ENCODE peak calls at places on chromosomes 13 and 19, in five cellular contexts. P is tibial nerve; E is endodermal cell; S is CD8-positive, alpha-beta T cell; N is keratinocyte. K is an unnamed sample.
A peak's percentile ranks its signal among the peaks of the same experiment; 100 is the strongest.

GRCh38 chr19:6811906-6812305 is 39.4 kb downstream of the VAV1 start:
- DNase-seq in P (no peak), E (peak; percentile 59), S (no peak), N (no peak), K (no peak)

GRCh38 chr19:2616741-2617392 is 85.6 kb downstream of the GNG7 start:
- DNase-seq in P (peak; percentile 60), E (no peak), S (no peak), N (no peak), K (no peak)

GRCh38 chr19:3369337-3370213 is 3.2 kb downstream of the NFIC start:
- DNase-seq in P (no peak), E (peak; percentile 73), S (no peak), N (no peak), K (no peak)

GRCh38 chr13:26485786-26486185 is 71.7 kb upstream of the WASF3 start:
- DNase-seq in P (no peak), E (peak; percentile 69), S (no peak), N (no peak), K (no peak)

GRCh38 chr13:113058988-113059850 is 46.4 kb upstream of the F7 start:
- DNase-seq in P (no peak), E (no peak), S (no peak), N (no peak), K (peak; percentile 38)

GRCh38 chr19:42270346-42271044 is 1.4 kb downstream of the CIC start:
- DNase-seq in P (no peak), E (no peak), S (peak; percentile 71), N (peak; percentile 83), K (peak; percentile 89)

GRCh38 chr13:37090912-37091311 is 14.6 kb downstream of the CSNK1A1L start:
- DNase-seq in P (no peak), E (no peak), S (no peak), N (no peak), K (no peak)

GRCh38 chr13:30713133-30713532 is 22.2 kb upstream of the ALOX5AP start:
- DNase-seq in P (no peak), E (peak; percentile 6), S (no peak), N (no peak), K (no peak)

GRCh38 chr19:30441011-30441410 is 68.8 kb downstream of the ZNF536 start:
- DNase-seq in P (no peak), E (no peak), S (no peak), N (no peak), K (no peak)

GRCh38 chr13:94703721-94704314 is 8.5 kb downstream of the SOX21 start:
- DNase-seq in P (no peak), E (no peak), S (no peak), N (no peak), K (no peak)

GRCh38 chr13:50392977-50393376 is 377.7 kb downstream of the KCNRG start:
- DNase-seq in P (no peak), E (no peak), S (no peak), N (no peak), K (no peak)

GRCh38 chr19:39341122-39341719 is 1.0 kb upstream of the SAMD4B start:
- DNase-seq in P (no peak), E (peak; percentile 80), S (no peak), N (no peak), K (no peak)

GRCh38 chr13:50909605-50910482 is at the start of gene RNASEH2B:
- DNase-seq in P (peak; percentile 41), E (peak; percentile 89), S (peak; percentile 82), N (no peak), K (no peak)

GRCh38 chr19:2777952-2778683 is 5.0 kb downstream of the SGTA start:
- DNase-seq in P (no peak), E (no peak), S (no peak), N (no peak), K (no peak)

GRCh38 chr19:55119053-55119452 is 1.6 kb upstream of the PPP1R12C start:
- DNase-seq in P (no peak), E (no peak), S (no peak), N (no peak), K (no peak)

GRCh38 chr19:58380736-58381459 is at the start of gene ZNF837:
- DNase-seq in P (peak; percentile 96), E (peak; percentile 99), S (peak; percentile 97), N (peak; percentile 99), K (peak; percentile 100)

GRCh38 chr19:40775632-40776022 is 306 bp downstream of the MIA start:
- DNase-seq in P (no peak), E (no peak), S (no peak), N (no peak), K (no peak)

GRCh38 chr19:40776966-40777794 is 867 bp upstream of the RAB4B start:
- DNase-seq in P (peak; percentile 98), E (peak; percentile 96), S (peak; percentile 92), N (peak; percentile 46), K (no peak)

GRCh38 chr19:40777795-40778044 is 327 bp upstream of the RAB4B start:
- DNase-seq in P (no peak), E (no peak), S (no peak), N (no peak), K (no peak)

GRCh38 chr19:40774916-40775631 is at the start of gene MIA:
- DNase-seq in P (no peak), E (no peak), S (no peak), N (no peak), K (no peak)

DNA sequence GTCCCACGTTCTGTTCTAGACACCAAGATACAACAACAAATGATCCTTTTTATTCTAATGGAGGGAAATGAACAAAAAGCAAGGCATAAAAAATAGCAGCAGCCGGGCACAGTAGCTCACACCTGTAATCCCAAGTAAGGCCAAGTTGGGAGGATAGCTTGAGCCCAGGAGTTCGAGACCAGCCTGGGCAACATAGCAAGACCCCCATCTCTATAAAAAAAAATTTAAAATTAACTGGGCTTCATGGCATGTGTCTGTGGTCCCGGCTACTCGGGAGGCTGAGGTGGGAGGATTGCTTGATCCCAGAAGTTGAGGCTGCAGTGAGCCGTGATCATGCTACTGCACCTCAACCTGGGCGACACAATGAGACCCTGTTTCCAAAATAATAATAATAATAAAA is 1.0 kb downstream of the MIA start:
- DNase-seq in P (no peak), E (no peak), S (no peak), N (no peak), K (no peak)
- H3K27ac ChIP-seq in P (peak overlapping the region; percentile 60), E (no peak overlapping the region), S (no peak overlapping the region), N (no peak overlapping the region), K (peak overlapping the region; percentile 88)

GRCh38 chr19:44753932-44754742 is 5.6 kb downstream of the BCL3 start:
- DNase-seq in P (peak; percentile 89), E (peak; percentile 87), S (peak; percentile 67), N (no peak), K (peak; percentile 95)

GRCh38 chr19:44753619-44753931 is 5.1 kb downstream of the BCL3 start:
- DNase-seq in P (no peak), E (no peak), S (no peak), N (no peak), K (no peak)

GRCh38 chr19:44754743-44755066 is 6.2 kb downstream of the BCL3 start:
- DNase-seq in P (no peak), E (no peak), S (no peak), N (no peak), K (no peak)

GRCh38 chr19:44752123-44752815 is 3.8 kb downstream of the BCL3 start:
- DNase-seq in P (no peak), E (no peak), S (no peak), N (no peak), K (no peak)

DNA sequence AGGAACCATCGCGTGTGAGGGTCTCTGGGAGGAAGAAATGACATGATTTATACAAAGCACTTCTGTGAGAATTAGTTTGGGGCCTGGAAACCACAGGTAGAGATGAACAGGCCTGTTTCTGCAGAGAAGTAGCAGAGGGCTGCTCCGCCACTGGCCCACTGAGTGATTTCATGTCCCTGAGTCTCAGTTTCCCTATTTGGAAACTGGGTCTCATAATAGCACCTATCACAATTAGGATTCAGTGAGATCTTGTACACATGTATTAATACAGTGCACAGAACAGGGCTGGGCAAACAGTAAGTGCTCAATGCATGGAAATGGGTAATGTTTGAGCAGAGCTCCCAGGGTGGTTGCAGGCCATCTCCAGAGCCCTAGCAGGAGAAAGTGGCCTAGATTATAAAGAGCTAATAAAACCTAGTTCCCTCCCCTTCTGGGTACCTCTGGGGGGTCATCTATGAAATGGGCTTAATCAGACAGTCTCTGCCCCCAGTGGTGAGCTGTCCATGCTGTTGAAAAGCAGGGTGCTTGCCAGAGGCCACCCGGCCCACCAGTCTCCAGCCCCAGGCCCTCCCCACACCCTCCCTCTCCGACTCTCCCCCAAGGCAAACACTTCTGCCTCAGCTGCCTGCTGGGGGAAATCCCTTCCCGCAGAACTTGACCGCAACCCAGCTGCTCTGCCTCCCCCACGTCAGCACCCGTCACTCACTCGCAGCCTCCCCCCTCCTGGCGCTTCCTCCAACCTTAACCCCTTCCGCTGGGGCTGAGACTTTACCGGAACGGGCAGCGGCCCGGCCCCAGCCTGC is 4.5 kb downstream of the BCL3 start:
- DNase-seq in P (peak; percentile 80), E (peak; percentile 89), S (peak; percentile 93), N (no peak), K (peak; percentile 97)
- H3K4me1 ChIP-seq in P (peaks cover 77% of the 10 kb centered on the region), E (peaks cover 4% of the 10 kb centered on the region), S (peaks cover 64% of the 10 kb centered on the region), N (peaks cover 37% of the 10 kb centered on the region), K (peaks cover 16% of the 10 kb centered on the region)

GRCh38 chr19:33982706-33983105 is 186.0 kb downstream of the KCTD15 start:
- DNase-seq in P (no peak), E (no peak), S (no peak), N (no peak), K (no peak)
- TF ChIP-seq CTCF in P (no peak), E (peak; percentile 46), S (no peak), N (no peak), K (peak; percentile 11)

DNA sequence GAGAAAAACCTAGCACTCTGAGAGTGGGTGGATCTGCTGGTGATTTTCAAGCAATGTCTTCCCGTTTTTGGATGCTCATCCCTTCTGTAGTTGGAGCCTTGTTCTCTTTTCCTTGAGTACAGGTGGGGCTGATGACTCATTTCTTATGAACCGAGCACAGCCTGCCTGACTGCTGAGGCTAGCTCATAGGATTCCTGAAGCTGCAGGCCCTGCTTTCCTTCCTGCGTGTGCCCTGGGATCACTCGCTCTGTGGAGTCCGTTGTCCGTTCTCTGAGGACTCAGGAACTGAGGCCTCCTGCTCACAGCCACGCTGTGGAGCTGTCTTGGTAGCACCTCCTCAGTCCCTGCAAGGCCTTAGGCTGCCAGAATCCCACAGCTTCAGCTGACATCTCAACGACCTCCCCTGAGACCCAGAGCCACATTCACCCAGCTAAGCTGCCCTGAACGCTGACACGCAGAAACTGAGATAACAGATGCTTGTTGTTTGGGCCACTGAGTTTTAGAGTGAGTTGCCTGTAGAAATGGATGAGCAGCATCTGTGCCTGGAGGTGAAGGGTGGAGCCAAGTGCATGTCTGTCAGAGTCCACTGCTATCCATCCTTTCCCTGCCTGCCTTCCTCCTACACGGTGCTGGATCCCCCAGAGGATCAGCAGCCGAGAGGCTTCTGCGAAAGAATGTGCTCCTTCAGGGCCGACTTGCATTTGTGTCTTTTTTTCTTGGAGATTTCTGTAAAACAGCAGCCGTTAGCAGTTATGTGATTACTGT is 73.0 kb downstream of the ARHGEF7 start:
- DNase-seq in P (no peak), E (no peak), S (no peak), N (peak; percentile 58), K (no peak)
- H3K27ac ChIP-seq in P (no peak overlapping the region), E (no peak overlapping the region), S (no peak overlapping the region), N (peak overlapping the region; percentile 72), K (no peak overlapping the region)

GRCh38 chr19:11194657-11195056 is 2.7 kb downstream of the KANK2 start:
- DNase-seq in P (no peak), E (no peak), S (no peak), N (no peak), K (no peak)
- H3K4me1 ChIP-seq in P (peaks cover 56% of the 10 kb centered on the region), E (no peaks in the 10 kb centered on the region), S (peaks cover 6% of the 10 kb centered on the region), N (peaks cover 3% of the 10 kb centered on the region), K (peaks cover 6% of the 10 kb centered on the region)

GRCh38 chr19:18768046-18768771 is 22.9 kb downstream of the COMP start:
- DNase-seq in P (no peak), E (peak; percentile 69), S (no peak), N (no peak), K (no peak)
- TF ChIP-seq CTCF in P (no peak), E (peak; percentile 50), S (no peak), N (no peak), K (no peak)